ENCODE peak calls at places on chromosomes 1 and 21, in eight cellular contexts. K, U, X, B, Q, I, L and M are unnamed samples.

GRCh38 chr1:205578780-205579571 is 52.8 kb downstream of the ELK4 start:
- DNase-seq in K (no peak), U (no peak), X (no peak), B (no peak), Q (no peak), I (no peak), L (no peak), M (no peak)

GRCh38 chr1:3903141-3904005 is 3.3 kb upstream of the C1orf174 start:
- DNase-seq in K (no peak), U (no peak), X (no peak), B (peak), Q (no peak), I (peak), L (no peak), M (no peak)

GRCh38 chr1:228288536-228289238 is 80.8 kb downstream of the OBSCN start:
- DNase-seq in K (no peak), U (no peak), X (peak), B (peak), Q (no peak), I (no peak), L (no peak), M (no peak)

GRCh38 chr1:19863804-19864203 is 18.4 kb upstream of the OTUD3 start:
- DNase-seq in K (no peak), U (no peak), X (no peak), B (no peak), Q (peak), I (no peak), L (no peak), M (no peak)

GRCh38 chr1:29633784-29634183 is 397.5 kb downstream of the PTPRU start:
- DNase-seq in K (no peak), U (no peak), X (no peak), B (no peak), Q (no peak), I (no peak), L (no peak), M (no peak)

GRCh38 chr1:193479187-193479586 is 292.8 kb upstream of the B3GALT2 start:
- DNase-seq in K (no peak), U (no peak), X (no peak), B (peak), Q (no peak), I (peak), L (no peak), M (no peak)

GRCh38 chr1:209746469-209747269 is 9.2 kb upstream of the TRAF3IP3 start:
- DNase-seq in K (no peak), U (no peak), X (no peak), B (no peak), Q (peak), I (no peak), L (no peak), M (no peak)

GRCh38 chr1:53583021-53583902 is 124.1 kb downstream of the DMRTB1 start:
- DNase-seq in K (no peak), U (no peak), X (no peak), B (peak), Q (no peak), I (no peak), L (no peak), M (no peak)

GRCh38 chr1:240092301-240093119 is 827 bp downstream of the FMN2 start:
- DNase-seq in K (peak), U (peak), X (peak), B (peak), Q (peak), I (no peak), L (no peak), M (peak)

GRCh38 chr1:1420654-1421134 is 382 bp downstream of the ANKRD65 start:
- DNase-seq in K (no peak), U (no peak), X (peak), B (no peak), Q (no peak), I (no peak), L (no peak), M (no peak)

GRCh38 chr1:241775021-241775420 is 73.0 kb upstream of the EXO1 start:
- DNase-seq in K (no peak), U (no peak), X (no peak), B (no peak), Q (no peak), I (no peak), L (no peak), M (no peak)

GRCh38 chr1:17355898-17356297 is 16.1 kb upstream of the PADI6 start:
- DNase-seq in K (no peak), U (no peak), X (no peak), B (no peak), Q (no peak), I (no peak), L (no peak), M (no peak)

GRCh38 chr1:2229032-2229920 is 1.2 kb downstream of the SKI start:
- DNase-seq in K (no peak), U (peak), X (peak), B (peak), Q (peak), I (peak), L (no peak), M (peak)

GRCh38 chr1:183652547-183653467 is at the start of gene APOBEC4:
- DNase-seq in K (no peak), U (no peak), X (no peak), B (no peak), Q (peak), I (no peak), L (no peak), M (no peak)

GRCh38 chr1:12627308-12627707 is 9.3 kb upstream of the DHRS3 start:
- DNase-seq in K (no peak), U (no peak), X (no peak), B (no peak), Q (no peak), I (no peak), L (no peak), M (no peak)

GRCh38 chr1:176939993-176940392 is 224.5 kb downstream of the ASTN1 start:
- DNase-seq in K (no peak), U (no peak), X (no peak), B (no peak), Q (no peak), I (no peak), L (no peak), M (no peak)

GRCh38 chr1:113905435-113905861 is 322 bp downstream of the DCLRE1B start:
- DNase-seq in K (peak), U (peak), X (peak), B (no peak), Q (no peak), I (peak), L (peak), M (peak)

GRCh38 chr1:5874416-5875110 is 117.7 kb downstream of the NPHP4 start:
- DNase-seq in K (no peak), U (no peak), X (peak), B (no peak), Q (no peak), I (no peak), L (no peak), M (no peak)

GRCh38 chr1:160116277-160117147 is 953 bp downstream of the ATP1A2 start:
- DNase-seq in K (no peak), U (peak), X (no peak), B (no peak), Q (peak), I (no peak), L (no peak), M (no peak)

GRCh38 chr1:91026777-91027176 is 4.9 kb upstream of the ZNF644 start:
- DNase-seq in K (no peak), U (no peak), X (no peak), B (no peak), Q (peak), I (no peak), L (no peak), M (no peak)

GRCh38 chr1:13809461-13810159 is 109.6 kb downstream of the PRDM2 start:
- DNase-seq in K (no peak), U (no peak), X (no peak), B (no peak), Q (no peak), I (no peak), L (no peak), M (no peak)

GRCh38 chr1:39154553-39155361 is 49.7 kb upstream of the MACF1 start:
- DNase-seq in K (no peak), U (peak), X (no peak), B (peak), Q (peak), I (no peak), L (peak), M (no peak)

GRCh38 chr1:63795455-63795854 is 21.6 kb downstream of the ROR1 start:
- DNase-seq in K (no peak), U (peak), X (no peak), B (no peak), Q (no peak), I (no peak), L (no peak), M (no peak)

GRCh38 chr21:37484535-37485474 is 118.2 kb downstream of the DYRK1A start:
- DNase-seq in K (no peak), U (no peak), X (no peak), B (no peak), Q (no peak), I (no peak), L (no peak), M (no peak)

GRCh38 chr1:32901823-32902534 is 790 bp upstream of the TMEM54 start:
- DNase-seq in K (no peak), U (no peak), X (no peak), B (no peak), Q (peak), I (no peak), L (no peak), M (no peak)

DNA sequence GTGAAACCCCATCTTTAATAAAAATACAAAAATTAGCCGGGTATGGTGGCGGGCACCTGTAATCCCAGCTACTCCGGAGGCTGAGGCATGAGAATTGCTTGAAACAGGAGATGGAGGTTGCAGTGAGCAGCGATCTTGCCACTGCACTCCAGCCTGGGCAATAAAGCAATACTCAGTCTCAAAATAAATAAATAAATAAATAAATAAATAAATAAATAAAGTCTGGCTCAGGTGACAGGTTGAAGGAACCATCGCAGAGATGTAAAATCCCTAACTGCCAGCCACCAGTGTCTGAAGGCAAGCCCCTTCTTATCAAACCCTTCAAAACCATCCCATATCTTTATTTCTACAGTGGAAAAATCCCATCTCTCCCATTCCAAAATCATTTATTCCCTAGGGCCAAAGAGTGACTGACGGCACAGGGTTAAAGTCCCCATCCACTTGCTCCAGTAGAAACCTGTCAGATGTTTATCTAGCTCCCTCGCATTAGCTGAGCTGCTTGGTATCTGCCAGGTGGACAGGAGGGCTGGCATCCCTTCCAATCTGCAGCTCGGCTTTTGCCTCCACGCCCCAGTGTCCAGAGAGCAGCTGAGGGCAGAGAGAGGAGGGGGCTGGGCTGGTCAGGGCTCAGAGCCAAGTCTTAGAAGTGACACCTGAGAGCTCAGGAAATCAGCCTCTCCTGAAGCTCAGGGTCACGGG is 5.0 kb downstream of the CSRP1 start:
- DNase-seq in K (no peak), U (peak), X (no peak), B (peak), Q (no peak), I (no peak), L (no peak), M (no peak)
- TF ChIP-seq CTCF in K (no peak), U (no peak), X (no peak), B (no peak), Q (no peak), I (no peak), L (no peak), M (no peak)

GRCh38 chr1:71093938-71094337 is 13.1 kb upstream of the ZRANB2 start:
- DNase-seq in K (no peak), U (no peak), X (no peak), B (no peak), Q (peak), I (no peak), L (no peak), M (no peak)
- TF ChIP-seq CTCF in K (peak), U (peak), X (no peak), B (no peak), Q (peak), I (peak), L (peak), M (peak)

GRCh38 chr1:68164970-68165369 is 67.4 kb downstream of the WLS start:
- DNase-seq in K (no peak), U (no peak), X (no peak), B (no peak), Q (no peak), I (no peak), L (no peak), M (no peak)

GRCh38 chr1:68165665-68166064 is 66.7 kb downstream of the WLS start:
- DNase-seq in K (no peak), U (no peak), X (no peak), B (no peak), Q (no peak), I (no peak), L (no peak), M (no peak)

GRCh38 chr1:68160021-68160420 is 72.3 kb downstream of the WLS start:
- DNase-seq in K (no peak), U (no peak), X (no peak), B (no peak), Q (no peak), I (no peak), L (no peak), M (no peak)

GRCh38 chr1:68163220-68163619 is 69.1 kb downstream of the WLS start:
- DNase-seq in K (no peak), U (no peak), X (no peak), B (no peak), Q (no peak), I (no peak), L (no peak), M (no peak)

GRCh38 chr1:68162761-68163160 is 69.6 kb downstream of the WLS start:
- DNase-seq in K (no peak), U (no peak), X (no peak), B (no peak), Q (no peak), I (no peak), L (no peak), M (peak)
- TF ChIP-seq CTCF in K (no peak), U (peak), X (no peak), B (no peak), Q (no peak), I (no peak), L (no peak), M (peak)

DNA sequence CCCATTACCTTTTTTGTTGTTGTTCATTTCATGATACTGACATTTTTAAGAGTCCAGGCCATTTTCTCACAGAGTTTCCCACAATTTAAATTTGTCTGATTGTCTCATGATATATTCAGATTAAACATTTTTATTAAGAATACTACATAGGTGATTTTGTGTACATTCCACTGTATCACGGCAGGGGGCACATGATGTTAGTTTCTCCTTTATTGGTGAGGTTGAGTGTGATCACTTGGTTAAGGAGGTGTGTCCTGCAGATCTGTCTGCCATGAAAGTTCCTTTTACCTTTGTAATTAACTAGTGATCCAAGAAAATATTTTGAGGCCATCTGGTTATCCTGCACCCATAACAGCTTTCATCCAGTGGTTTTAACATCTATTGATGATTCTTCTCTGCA is 11.8 kb downstream of the RTCA start:
- DNase-seq in K (no peak), U (no peak), X (no peak), B (no peak), Q (peak), I (no peak), L (no peak), M (no peak)
- TF ChIP-seq CTCF in K (no peak), U (no peak), X (no peak), B (no peak), Q (no peak), I (no peak), L (no peak), M (no peak)

GRCh38 chr1:245500546-245500945 is 345.8 kb downstream of the KIF26B start:
- DNase-seq in K (no peak), U (no peak), X (no peak), B (peak), Q (peak), I (no peak), L (no peak), M (no peak)

GRCh38 chr1:245501635-245502034 is 346.9 kb downstream of the KIF26B start:
- DNase-seq in K (no peak), U (no peak), X (no peak), B (no peak), Q (no peak), I (no peak), L (no peak), M (no peak)

GRCh38 chr1:245503548-245503947 is 348.8 kb downstream of the KIF26B start:
- DNase-seq in K (no peak), U (no peak), X (no peak), B (no peak), Q (no peak), I (no peak), L (no peak), M (no peak)
- TF ChIP-seq CTCF in K (no peak), U (no peak), X (no peak), B (no peak), Q (no peak), I (no peak), L (no peak), M (no peak)

DNA sequence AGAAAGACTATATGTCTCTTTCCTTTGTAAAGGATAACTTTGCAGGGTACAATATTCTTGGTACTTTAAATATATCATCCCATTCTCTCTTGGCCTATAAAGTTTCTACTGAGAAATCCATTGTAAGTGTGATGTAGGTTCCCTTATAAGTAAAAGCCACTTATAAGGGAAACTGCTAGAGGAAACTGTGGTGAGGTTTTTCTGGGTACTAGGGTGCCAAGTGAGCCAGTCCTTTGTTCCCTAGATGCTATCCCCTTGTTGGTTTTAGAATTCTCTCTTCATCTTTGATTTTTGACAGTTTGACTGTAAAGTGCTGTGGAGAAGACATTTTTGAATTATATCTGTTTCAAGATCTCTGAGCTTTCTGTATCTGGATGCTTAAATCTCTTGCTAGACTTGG is 108.9 kb upstream of the NEK7 start:
- DNase-seq in K (no peak), U (no peak), X (no peak), B (no peak), Q (no peak), I (no peak), L (no peak), M (no peak)
- TF ChIP-seq CTCF in K (no peak), U (no peak), X (no peak), B (no peak), Q (no peak), I (no peak), L (no peak), M (no peak)

GRCh38 chr1:154441241-154441888 is 36.2 kb downstream of the IL6R start:
- DNase-seq in K (no peak), U (no peak), X (no peak), B (no peak), Q (no peak), I (no peak), L (no peak), M (no peak)

GRCh38 chr1:154443274-154444013 is 38.3 kb downstream of the IL6R start:
- DNase-seq in K (no peak), U (no peak), X (no peak), B (no peak), Q (no peak), I (no peak), L (no peak), M (no peak)

GRCh38 chr1:154445040-154445472 is 39.9 kb downstream of the IL6R start:
- DNase-seq in K (no peak), U (no peak), X (no peak), B (no peak), Q (peak), I (no peak), L (no peak), M (no peak)

GRCh38 chr1:154440031-154440430 is 34.9 kb downstream of the IL6R start:
- DNase-seq in K (no peak), U (no peak), X (no peak), B (no peak), Q (no peak), I (no peak), L (no peak), M (no peak)

DNA sequence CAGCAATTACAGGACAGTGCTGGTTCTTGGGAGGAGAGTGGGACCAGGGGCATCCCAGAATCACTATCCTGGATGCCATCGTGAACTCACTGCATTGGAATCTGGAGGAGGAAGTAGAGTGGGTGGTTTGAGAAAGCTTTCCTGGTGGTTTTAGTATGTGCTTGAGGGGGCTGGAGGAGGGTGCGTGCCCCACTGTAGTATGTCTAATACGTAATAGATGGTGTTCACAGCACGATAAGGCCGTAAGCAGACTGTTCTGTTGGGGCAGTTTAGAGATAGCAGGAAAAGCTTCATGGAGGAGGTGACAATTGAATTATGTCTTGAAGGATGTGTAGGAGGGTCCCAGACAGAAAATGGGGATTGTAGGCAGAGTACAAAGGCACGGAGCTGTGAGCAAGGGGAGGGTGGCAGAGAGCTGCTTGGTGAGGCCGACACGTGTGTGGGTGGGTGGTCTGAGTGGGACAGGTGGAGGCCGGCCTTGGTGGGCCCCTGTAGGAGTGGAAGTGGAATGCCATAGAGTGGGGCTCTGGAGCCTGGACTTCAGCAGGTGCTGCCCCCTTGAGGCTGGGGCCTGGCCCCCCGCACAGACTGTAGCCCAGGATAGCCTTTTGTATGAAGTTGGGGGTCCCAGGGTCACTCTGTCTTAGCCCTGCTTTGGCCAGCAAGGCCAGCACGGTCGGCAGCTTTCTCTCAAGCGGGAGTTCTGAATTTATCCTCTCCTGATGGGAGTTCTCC is 37.0 kb downstream of the IL6R start:
- DNase-seq in K (no peak), U (no peak), X (no peak), B (no peak), Q (peak), I (no peak), L (no peak), M (peak)
- TF ChIP-seq CTCF in K (peak), U (peak), X (no peak), B (peak), Q (peak), I (peak), L (no peak), M (peak)

GRCh38 chr1:43482240-43482639 is 28.5 kb upstream of the HYI start:
- DNase-seq in K (no peak), U (no peak), X (no peak), B (no peak), Q (no peak), I (no peak), L (no peak), M (no peak)
- TF ChIP-seq CTCF in K (no peak), U (no peak), X (no peak), B (no peak), Q (no peak), I (no peak), L (no peak), M (no peak)